ENCODE peak calls at places on chromosomes 12 and 14, in eight cellular contexts. One of them, this sample, is unnamed.

GRCh38 chr12:14773685-14774073 is 29.6 kb downstream of the WBP11 start:
- DNase-seq in mesothelial cell of epicardium: no peak
- DNase-seq in endothelial cell: peak
- DNase-seq in GM06990: peak
- DNase-seq in osteocyte: no peak
- DNase-seq in AG09309: no peak
- DNase-seq in Panc1: no peak
- DNase-seq in A549: no peak
- DNase-seq in this sample: peak

GRCh38 chr14:93977790-93978581 is 1.6 kb upstream of the ASB2 start:
- DNase-seq in endothelial cell: no peak
- DNase-seq in osteocyte: no peak
- DNase-seq in A549: no peak
- DNase-seq in Panc1: no peak
- DNase-seq in AG09309: no peak
- DNase-seq in mesothelial cell of epicardium: no peak
- DNase-seq in GM06990: peak
- DNase-seq in this sample: peak

GRCh38 chr12:128829870-128830504 is 6.2 kb upstream of the SLC15A4 start:
- DNase-seq in osteocyte: no peak
- DNase-seq in Panc1: no peak
- DNase-seq in endothelial cell: no peak
- DNase-seq in mesothelial cell of epicardium: no peak
- DNase-seq in A549: no peak
- DNase-seq in GM06990: peak
- DNase-seq in AG09309: no peak
- DNase-seq in this sample: peak

GRCh38 chr12:122835693-122836026 is 403 bp downstream of the HIP1R start:
- DNase-seq in Panc1: no peak
- DNase-seq in A549: no peak
- DNase-seq in osteocyte: no peak
- DNase-seq in AG09309: no peak
- DNase-seq in GM06990: no peak
- DNase-seq in mesothelial cell of epicardium: no peak
- DNase-seq in endothelial cell: no peak
- DNase-seq in this sample: peak

GRCh38 chr12:132456944-132457495 is 32.9 kb upstream of the FBRSL1 start:
- DNase-seq in mesothelial cell of epicardium: no peak
- DNase-seq in A549: no peak
- DNase-seq in endothelial cell: no peak
- DNase-seq in AG09309: no peak
- DNase-seq in GM06990: no peak
- DNase-seq in Panc1: no peak
- DNase-seq in osteocyte: no peak
- DNase-seq in this sample: no peak

GRCh38 chr14:69399750-69400149 is 1.3 kb downstream of the SLC39A9 start:
- DNase-seq in Panc1: no peak
- DNase-seq in mesothelial cell of epicardium: no peak
- DNase-seq in GM06990: no peak
- DNase-seq in A549: no peak
- DNase-seq in osteocyte: no peak
- DNase-seq in endothelial cell: no peak
- DNase-seq in AG09309: no peak
- DNase-seq in this sample: no peak

GRCh38 chr14:42930058-42930457 is 1323.4 kb downstream of the LRFN5 start:
- DNase-seq in AG09309: no peak
- DNase-seq in endothelial cell: peak
- DNase-seq in osteocyte: no peak
- DNase-seq in A549: peak
- DNase-seq in Panc1: no peak
- DNase-seq in GM06990: no peak
- DNase-seq in mesothelial cell of epicardium: no peak
- DNase-seq in this sample: no peak

GRCh38 chr14:39179042-39179441 is 4.0 kb downstream of the PNN start:
- DNase-seq in osteocyte: no peak
- DNase-seq in AG09309: no peak
- DNase-seq in Panc1: no peak
- DNase-seq in endothelial cell: no peak
- DNase-seq in mesothelial cell of epicardium: no peak
- DNase-seq in A549: no peak
- DNase-seq in GM06990: no peak
- DNase-seq in this sample: no peak

GRCh38 chr12:123363743-123364531 is 710 bp downstream of the SBNO1 start:
- DNase-seq in endothelial cell: peak
- DNase-seq in GM06990: peak
- DNase-seq in osteocyte: no peak
- DNase-seq in A549: peak
- DNase-seq in AG09309: no peak
- DNase-seq in mesothelial cell of epicardium: no peak
- DNase-seq in Panc1: no peak
- DNase-seq in this sample: peak

GRCh38 chr14:91893659-91894058 is 26.3 kb upstream of the TC2N start:
- DNase-seq in osteocyte: no peak
- DNase-seq in endothelial cell: no peak
- DNase-seq in GM06990: no peak
- DNase-seq in A549: no peak
- DNase-seq in Panc1: no peak
- DNase-seq in AG09309: no peak
- DNase-seq in mesothelial cell of epicardium: no peak
- DNase-seq in this sample: no peak

GRCh38 chr14:93219103-93219726 is 12.2 kb downstream of the UBR7 start:
- DNase-seq in A549: peak
- DNase-seq in Panc1: no peak
- DNase-seq in GM06990: no peak
- DNase-seq in AG09309: no peak
- DNase-seq in mesothelial cell of epicardium: no peak
- DNase-seq in endothelial cell: no peak
- DNase-seq in osteocyte: peak
- DNase-seq in this sample: no peak

GRCh38 chr12:122028165-122028591 is 6.5 kb downstream of the BCL7A start:
- DNase-seq in endothelial cell: no peak
- DNase-seq in mesothelial cell of epicardium: no peak
- DNase-seq in GM06990: no peak
- DNase-seq in AG09309: no peak
- DNase-seq in osteocyte: no peak
- DNase-seq in A549: no peak
- DNase-seq in Panc1: no peak
- DNase-seq in this sample: no peak

GRCh38 chr12:71321531-71321930 is 118.1 kb upstream of the LGR5 start:
- DNase-seq in endothelial cell: no peak
- DNase-seq in Panc1: no peak
- DNase-seq in osteocyte: no peak
- DNase-seq in GM06990: no peak
- DNase-seq in A549: no peak
- DNase-seq in AG09309: no peak
- DNase-seq in mesothelial cell of epicardium: no peak
- DNase-seq in this sample: no peak
- TF ChIP-seq CTCF in endothelial cell: no peak
- TF ChIP-seq CTCF in Panc1: no peak
- TF ChIP-seq CTCF in osteocyte: no peak
- TF ChIP-seq CTCF in GM06990: no peak
- TF ChIP-seq CTCF in A549: no peak
- TF ChIP-seq CTCF in AG09309: no peak
- TF ChIP-seq CTCF in mesothelial cell of epicardium: no peak
- TF ChIP-seq CTCF in this sample: no peak

GRCh38 chr12:116759783-116760581 is 21.9 kb downstream of the RNFT2 start:
- DNase-seq in endothelial cell: peak
- DNase-seq in A549: peak
- DNase-seq in Panc1: no peak
- DNase-seq in osteocyte: no peak
- DNase-seq in GM06990: no peak
- DNase-seq in AG09309: no peak
- DNase-seq in mesothelial cell of epicardium: no peak
- DNase-seq in this sample: no peak
- TF ChIP-seq CTCF in endothelial cell: peak
- TF ChIP-seq CTCF in A549: no peak
- TF ChIP-seq CTCF in Panc1: no peak
- TF ChIP-seq CTCF in osteocyte: no peak
- TF ChIP-seq CTCF in GM06990: no peak
- TF ChIP-seq CTCF in AG09309: no peak
- TF ChIP-seq CTCF in mesothelial cell of epicardium: no peak
- TF ChIP-seq CTCF in this sample: no peak

GRCh38 chr12:109981311-109981710 is 14.9 kb downstream of the GIT2 start:
- DNase-seq in Panc1: no peak
- DNase-seq in GM06990: no peak
- DNase-seq in mesothelial cell of epicardium: no peak
- DNase-seq in A549: no peak
- DNase-seq in endothelial cell: no peak
- DNase-seq in AG09309: no peak
- DNase-seq in osteocyte: no peak
- DNase-seq in this sample: no peak

GRCh38 chr12:109988274-109988673 is 7.9 kb downstream of the GIT2 start:
- DNase-seq in GM06990: no peak
- DNase-seq in mesothelial cell of epicardium: no peak
- DNase-seq in AG09309: no peak
- DNase-seq in endothelial cell: no peak
- DNase-seq in Panc1: no peak
- DNase-seq in A549: no peak
- DNase-seq in osteocyte: peak
- DNase-seq in this sample: no peak

GRCh38 chr12:109987615-109988014 is 8.6 kb downstream of the GIT2 start:
- DNase-seq in endothelial cell: no peak
- DNase-seq in mesothelial cell of epicardium: no peak
- DNase-seq in AG09309: peak
- DNase-seq in Panc1: no peak
- DNase-seq in osteocyte: no peak
- DNase-seq in A549: no peak
- DNase-seq in GM06990: no peak
- DNase-seq in this sample: no peak

GRCh38 chr12:109982211-109982610 is 14.0 kb downstream of the GIT2 start:
- DNase-seq in Panc1: no peak
- DNase-seq in endothelial cell: no peak
- DNase-seq in osteocyte: no peak
- DNase-seq in mesothelial cell of epicardium: no peak
- DNase-seq in AG09309: peak
- DNase-seq in GM06990: no peak
- DNase-seq in A549: no peak
- DNase-seq in this sample: no peak

DNA sequence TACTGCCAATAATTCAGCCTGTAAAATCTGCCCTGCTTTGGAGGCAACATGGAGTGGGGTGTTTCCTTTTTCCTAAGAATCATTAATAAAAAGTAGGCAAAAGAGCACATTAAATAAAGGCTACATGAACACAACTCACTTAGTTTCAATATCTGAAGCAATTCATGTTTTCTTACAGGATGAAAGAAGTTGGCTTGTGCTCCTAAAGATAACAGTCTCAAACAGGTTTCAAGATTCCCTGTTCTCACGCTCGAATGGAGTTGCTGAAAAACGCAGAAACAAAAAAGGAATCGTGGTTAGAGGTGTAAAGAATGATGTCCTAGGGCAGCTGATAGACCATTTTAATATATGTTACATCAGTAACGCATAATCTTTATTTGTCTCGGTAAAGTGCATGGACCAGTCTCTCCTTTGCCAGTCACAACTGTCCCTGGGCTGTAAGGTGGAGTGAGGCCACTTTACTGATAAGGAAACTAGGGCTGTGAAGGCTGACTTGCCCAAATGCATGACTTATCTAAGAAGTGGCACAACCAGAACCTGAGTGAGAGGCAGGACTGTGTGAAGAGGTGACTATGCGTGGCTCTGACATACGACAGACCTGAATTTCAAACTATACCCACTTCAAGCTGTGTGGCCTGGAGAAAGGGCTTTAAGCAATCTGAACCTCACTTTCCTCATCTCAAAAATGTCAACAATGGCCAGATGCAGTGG is 12.6 kb downstream of the GIT2 start:
- DNase-seq in mesothelial cell of epicardium: no peak
- DNase-seq in endothelial cell: no peak
- DNase-seq in A549: no peak
- DNase-seq in AG09309: no peak
- DNase-seq in osteocyte: peak
- DNase-seq in Panc1: no peak
- DNase-seq in GM06990: no peak
- DNase-seq in this sample: no peak
- TF ChIP-seq CTCF in mesothelial cell of epicardium: no peak
- TF ChIP-seq CTCF in endothelial cell: no peak
- TF ChIP-seq CTCF in A549: no peak
- TF ChIP-seq CTCF in AG09309: no peak
- TF ChIP-seq CTCF in osteocyte: no peak
- TF ChIP-seq CTCF in Panc1: no peak
- TF ChIP-seq CTCF in GM06990: no peak
- TF ChIP-seq CTCF in this sample: no peak

GRCh38 chr14:65238456-65238855 is 136.1 kb upstream of the MAX start:
- DNase-seq in GM06990: no peak
- DNase-seq in endothelial cell: no peak
- DNase-seq in mesothelial cell of epicardium: no peak
- DNase-seq in A549: peak
- DNase-seq in Panc1: no peak
- DNase-seq in osteocyte: no peak
- DNase-seq in AG09309: peak
- DNase-seq in this sample: no peak
- TF ChIP-seq CTCF in GM06990: no peak
- TF ChIP-seq CTCF in endothelial cell: no peak
- TF ChIP-seq CTCF in mesothelial cell of epicardium: no peak
- TF ChIP-seq CTCF in A549: no peak
- TF ChIP-seq CTCF in Panc1: no peak
- TF ChIP-seq CTCF in osteocyte: no peak
- TF ChIP-seq CTCF in AG09309: no peak
- TF ChIP-seq CTCF in this sample: no peak

GRCh38 chr12:3049596-3050314 is 27.4 kb upstream of the TSPAN9 start:
- DNase-seq in Panc1: no peak
- DNase-seq in mesothelial cell of epicardium: no peak
- DNase-seq in A549: no peak
- DNase-seq in endothelial cell: no peak
- DNase-seq in osteocyte: no peak
- DNase-seq in GM06990: no peak
- DNase-seq in AG09309: no peak
- DNase-seq in this sample: no peak

GRCh38 chr12:3049176-3049575 is 28.0 kb upstream of the TSPAN9 start:
- DNase-seq in mesothelial cell of epicardium: no peak
- DNase-seq in endothelial cell: no peak
- DNase-seq in AG09309: no peak
- DNase-seq in Panc1: no peak
- DNase-seq in GM06990: no peak
- DNase-seq in osteocyte: no peak
- DNase-seq in A549: no peak
- DNase-seq in this sample: no peak

GRCh38 chr12:3046441-3047200 is 30.6 kb upstream of the TSPAN9 start:
- DNase-seq in A549: no peak
- DNase-seq in osteocyte: no peak
- DNase-seq in mesothelial cell of epicardium: no peak
- DNase-seq in AG09309: no peak
- DNase-seq in endothelial cell: no peak
- DNase-seq in Panc1: no peak
- DNase-seq in GM06990: no peak
- DNase-seq in this sample: no peak

GRCh38 chr12:3047961-3048360 is 29.2 kb upstream of the TSPAN9 start:
- DNase-seq in GM06990: no peak
- DNase-seq in mesothelial cell of epicardium: no peak
- DNase-seq in endothelial cell: peak
- DNase-seq in A549: no peak
- DNase-seq in osteocyte: no peak
- DNase-seq in AG09309: no peak
- DNase-seq in Panc1: no peak
- DNase-seq in this sample: no peak

GRCh38 chr12:3048540-3048939 is 28.6 kb upstream of the TSPAN9 start:
- DNase-seq in Panc1: no peak
- DNase-seq in AG09309: no peak
- DNase-seq in GM06990: no peak
- DNase-seq in mesothelial cell of epicardium: no peak
- DNase-seq in osteocyte: no peak
- DNase-seq in endothelial cell: no peak
- DNase-seq in A549: no peak
- DNase-seq in this sample: no peak
- TF ChIP-seq CTCF in Panc1: no peak
- TF ChIP-seq CTCF in AG09309: no peak
- TF ChIP-seq CTCF in GM06990: no peak
- TF ChIP-seq CTCF in mesothelial cell of epicardium: no peak
- TF ChIP-seq CTCF in osteocyte: no peak
- TF ChIP-seq CTCF in endothelial cell: no peak
- TF ChIP-seq CTCF in A549: no peak
- TF ChIP-seq CTCF in this sample: no peak